ENCODE peak calls at places on chromosomes 12 and 14, in six cellular contexts. X, Q, Z, A, H and Y are unnamed samples.

GRCh38 chr12:12975322-12976077 is 23.5 kb upstream of the GPRC5D start:
- DNase-seq in X (peak; percentile 46), Q (no peak), Z (no peak), A (peak; percentile 27), H (no peak), Y (no peak)

GRCh38 chr12:51913071-51914033 is 6.0 kb downstream of the ACVRL1 start:
- DNase-seq in X (no peak), Q (no peak), Z (no peak), A (no peak), H (no peak), Y (no peak)

GRCh38 chr12:116015525-116015924 is 262.0 kb downstream of the MED13L start:
- DNase-seq in X (no peak), Q (no peak), Z (no peak), A (no peak), H (no peak), Y (no peak)

GRCh38 chr14:102039157-102039556 is 47.7 kb downstream of the HSP90AA1 start:
- DNase-seq in X (no peak), Q (no peak), Z (no peak), A (no peak), H (no peak), Y (no peak)

GRCh38 chr14:106518054-106518943 is 991.9 kb downstream of the TMEM121 start:
- DNase-seq in X (peak; percentile 38), Q (peak; percentile 19), Z (no peak), A (no peak), H (peak; percentile 29), Y (no peak)

GRCh38 chr14:105475269-105475915 is 771 bp downstream of the CRIP2 start:
- DNase-seq in X (no peak), Q (no peak), Z (peak; percentile 83), A (peak; percentile 57), H (no peak), Y (no peak)

GRCh38 chr14:78606111-78606510 is 435.9 kb downstream of the NRXN3 start:
- DNase-seq in X (no peak), Q (no peak), Z (no peak), A (no peak), H (no peak), Y (no peak)

GRCh38 chr12:118299791-118300460 is 72.8 kb downstream of the TAOK3 start:
- DNase-seq in X (no peak), Q (no peak), Z (no peak), A (no peak), H (no peak), Y (no peak)

GRCh38 chr14:83007641-83008237 is 1474.1 kb upstream of the SEL1L start:
- DNase-seq in X (no peak), Q (no peak), Z (no peak), A (no peak), H (no peak), Y (no peak)

GRCh38 chr14:91714805-91715204 is 17.1 kb downstream of the CATSPERB start:
- DNase-seq in X (no peak), Q (no peak), Z (no peak), A (no peak), H (no peak), Y (no peak)

GRCh38 chr14:32727827-32728226 is 210.9 kb upstream of the NPAS3 start:
- DNase-seq in X (no peak), Q (no peak), Z (no peak), A (no peak), H (no peak), Y (no peak)

GRCh38 chr12:75509621-75510020 is 1.8 kb downstream of the KRR1 start:
- DNase-seq in X (no peak), Q (no peak), Z (no peak), A (no peak), H (no peak), Y (no peak)

GRCh38 chr12:57546438-57547365 is at the start of gene DCTN2:
- DNase-seq in X (peak; percentile 96), Q (peak; percentile 96), Z (peak; percentile 97), A (peak; percentile 97), H (peak; percentile 95), Y (peak; percentile 95)

GRCh38 chr14:72699852-72700257 is 194.0 kb downstream of the DPF3 start:
- DNase-seq in X (no peak), Q (peak; percentile 24), Z (no peak), A (no peak), H (no peak), Y (no peak)

GRCh38 chr12:80509781-80510556 is 65.9 kb downstream of the PTPRQ start:
- DNase-seq in X (no peak), Q (no peak), Z (no peak), A (no peak), H (no peak), Y (no peak)

GRCh38 chr12:9634177-9634803 is 26.6 kb upstream of the KLRB1 start:
- DNase-seq in X (peak; percentile 69), Q (peak; percentile 72), Z (no peak), A (peak; percentile 56), H (peak; percentile 61), Y (peak; percentile 60)

GRCh38 chr12:100247765-100248164 is 19.1 kb downstream of the DEPDC4 start:
- DNase-seq in X (no peak), Q (no peak), Z (no peak), A (no peak), H (no peak), Y (no peak)

GRCh38 chr12:9509464-9510166 is 98.1 kb downstream of the KLRB1 start:
- DNase-seq in X (no peak), Q (no peak), Z (no peak), A (no peak), H (no peak), Y (peak; percentile 51)

GRCh38 chr14:99007795-99008194 is 264.2 kb downstream of the BCL11B start:
- DNase-seq in X (no peak), Q (no peak), Z (no peak), A (no peak), H (no peak), Y (no peak)

GRCh38 chr14:91873476-91874265 is 6.3 kb upstream of the TC2N start:
- DNase-seq in X (peak; percentile 59), Q (no peak), Z (no peak), A (no peak), H (no peak), Y (no peak)

GRCh38 chr12:48350249-48351021 is at the start of gene ZNF641:
- DNase-seq in X (peak; percentile 88), Q (peak; percentile 50), Z (peak; percentile 91), A (peak; percentile 66), H (peak; percentile 86), Y (peak; percentile 82)

GRCh38 chr12:26125451-26126339 is 858 bp upstream of the BHLHE41 start:
- DNase-seq in X (peak; percentile 83), Q (peak; percentile 55), Z (peak; percentile 73), A (peak; percentile 85), H (peak; percentile 84), Y (peak; percentile 84)

GRCh38 chr12:26128180-26128579 is 3.3 kb upstream of the BHLHE41 start:
- DNase-seq in X (no peak), Q (no peak), Z (no peak), A (no peak), H (no peak), Y (no peak)

GRCh38 chr12:26124491-26125450 is at the start of gene BHLHE41:
- DNase-seq in X (peak; percentile 78), Q (peak; percentile 64), Z (peak; percentile 61), A (peak; percentile 74), H (peak; percentile 84), Y (peak; percentile 68)

GRCh38 chr12:26127404-26127803 is 2.6 kb upstream of the BHLHE41 start:
- DNase-seq in X (no peak), Q (no peak), Z (no peak), A (no peak), H (no peak), Y (no peak)

DNA sequence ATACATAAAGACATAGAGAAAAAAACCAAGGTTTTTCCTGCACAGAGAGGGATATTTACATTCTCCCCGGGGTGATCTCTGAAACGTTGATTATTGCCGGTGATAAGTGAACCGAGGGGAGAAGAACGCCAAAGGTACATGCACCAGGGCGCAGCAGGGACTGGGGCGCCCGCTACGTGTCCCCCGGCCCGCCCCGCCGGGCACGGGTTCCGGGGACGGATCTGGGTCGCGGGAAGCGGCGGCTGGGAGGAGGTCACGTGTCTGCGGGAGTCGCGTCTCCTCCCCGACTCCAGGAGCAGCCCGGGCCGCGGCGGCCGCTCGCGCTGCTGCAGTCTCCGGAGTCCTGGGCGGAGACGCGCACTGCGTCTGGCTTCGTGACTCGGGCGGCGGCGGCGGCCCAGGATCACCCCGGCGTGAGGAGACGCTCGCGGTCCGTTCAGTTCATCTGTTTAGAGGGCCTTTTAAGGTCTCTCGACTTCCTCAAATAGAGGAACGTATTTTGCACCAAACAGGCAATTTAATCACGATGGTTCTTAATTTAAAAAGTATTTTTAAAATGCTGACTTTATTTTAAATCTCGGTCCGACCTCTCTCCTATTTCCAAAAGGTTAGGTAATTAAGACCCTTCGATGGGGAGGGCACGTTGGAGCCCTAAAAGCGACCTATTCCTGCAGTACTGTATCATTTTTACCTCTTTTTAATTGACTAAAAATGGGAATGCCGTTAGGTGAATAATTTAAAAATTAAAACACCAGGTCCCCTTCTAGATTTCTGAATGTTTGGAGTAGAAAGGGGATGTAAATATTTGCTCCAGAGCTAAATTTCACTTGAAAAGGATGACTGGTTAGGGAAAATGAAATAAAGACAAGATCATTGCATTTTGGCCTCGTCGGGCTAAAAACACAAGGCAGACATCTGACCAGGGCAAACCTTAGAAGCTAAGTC is 1.8 kb upstream of the BHLHE41 start:
- DNase-seq in X (peak; percentile 86), Q (peak; percentile 71), Z (peak; percentile 75), A (peak; percentile 79), H (peak; percentile 85), Y (peak; percentile 87)
- TF ChIP-seq POLR2A in X (no peak), Q (peak; percentile 40), Z (no peak), A (peak; percentile 22), H (peak; percentile 50), Y (peak; percentile 55)

DNA sequence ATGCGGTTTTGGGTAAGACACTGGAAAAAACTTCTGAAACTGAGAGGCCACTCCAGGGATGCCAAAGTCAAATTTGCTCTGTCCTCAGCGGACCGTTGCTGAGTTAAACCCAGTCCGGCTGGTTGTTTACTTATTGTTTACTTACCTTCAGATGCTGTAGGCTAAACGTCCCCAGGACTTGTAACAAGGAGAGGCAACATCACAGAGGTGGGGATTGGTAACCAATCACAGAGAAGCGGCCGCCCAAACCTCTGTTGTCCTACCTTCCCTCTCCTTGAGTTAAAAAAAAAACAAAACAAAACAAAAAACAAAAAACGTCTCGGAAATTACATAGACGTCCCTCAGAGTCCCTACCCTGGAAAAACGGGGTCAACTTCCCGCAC is 380 bp downstream of the ANO2 start:
- DNase-seq in X (no peak), Q (no peak), Z (no peak), A (no peak), H (no peak), Y (no peak)
- H3K4me3 ChIP-seq in X (peak overlapping the region; percentile 49), Q (peak overlapping the region; percentile 28), Z (peak overlapping the region; percentile 27), A (no peak overlapping the region), H (no peak overlapping the region), Y (peak overlapping the region; percentile 31)

GRCh38 chr12:26122681-26123481 is 2.0 kb downstream of the BHLHE41 start:
- DNase-seq in X (peak; percentile 55), Q (peak; percentile 88), Z (peak; percentile 51), A (peak; percentile 81), H (peak; percentile 63), Y (peak; percentile 64)
- H3K27me3 ChIP-seq in X (peaks cover 25% of the 10 kb centered on the region), Q (no peaks in the 10 kb centered on the region), Z (peaks cover 4% of the 10 kb centered on the region), A (no peaks in the 10 kb centered on the region), H (no peaks in the 10 kb centered on the region), Y (no peaks in the 10 kb centered on the region)

DNA sequence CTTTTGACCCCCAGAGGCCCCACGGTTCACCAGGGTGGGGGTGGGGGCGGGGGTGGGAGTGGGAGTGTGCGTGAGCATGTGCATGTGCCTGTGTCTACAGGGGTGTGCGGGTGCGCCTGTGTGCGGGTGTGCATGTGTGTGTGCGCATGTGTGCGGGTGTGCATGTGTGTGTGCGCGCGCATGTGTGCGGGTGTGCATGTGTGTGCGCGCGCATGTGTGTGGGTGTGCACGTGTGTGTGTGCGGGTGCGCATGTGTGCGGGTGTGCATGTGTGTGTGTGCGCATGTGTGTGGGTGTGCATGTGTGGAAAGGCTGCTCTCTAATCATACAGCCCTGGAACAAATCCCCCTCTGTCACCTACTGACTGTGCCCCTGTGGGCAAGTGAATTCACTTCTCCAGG is 38.8 kb downstream of the RFLNA start:
- DNase-seq in X (no peak), Q (no peak), Z (no peak), A (no peak), H (no peak), Y (no peak)
- TF ChIP-seq POLR2A in X (no peak), Q (no peak), Z (no peak), A (no peak), H (no peak), Y (no peak)